ENCODE peak calls at places on chromosomes 4 and X, in five cellular contexts. G is stimulated activated CD4-positive, alpha-beta T cell treated with anti-CD3 and anti-CD28 coated beads, Interleukin-1b, Interleukin-23, amount 100 ng/mL, for 24 hours; E is GM04503; B is esophagus muscularis mucosa; C is nephron progenitor cell. T is an unnamed sample.

GRCh38 chr4:8081621-8082516 is 76.7 kb downstream of the ABLIM2 start:
- DNase-seq in E (no peak), C (no peak), B (no peak), G (no peak), T (no peak)

GRCh38 chr4:76755756-76756155 is 142.2 kb downstream of the SOWAHB start:
- DNase-seq in G (no peak), B (peak; percentile 31), E (no peak), C (no peak), T (no peak)

GRCh38 chrX:134603806-134604700 is 54.2 kb downstream of the PLAC1 start:
- DNase-seq in B (no peak), C (no peak), G (no peak), E (peak; percentile 91), T (peak; percentile 81)

GRCh38 chr4:151730003-151730559 is 30.7 kb downstream of the GATB start:
- DNase-seq in B (peak; percentile 37), C (peak; percentile 22), G (no peak), E (no peak), T (no peak)

GRCh38 chr4:77141964-77142641 is 14.9 kb upstream of the CCNG2 start:
- DNase-seq in G (no peak), E (no peak), C (no peak), B (no peak), T (no peak)

GRCh38 chr4:120616041-120616440 is 306.5 kb downstream of the PRDM5 start:
- DNase-seq in B (no peak), C (no peak), E (no peak), G (no peak), T (no peak)

GRCh38 chr4:101357751-101358150 is 10.4 kb upstream of the PPP3CA start:
- DNase-seq in G (no peak), B (no peak), E (no peak), C (no peak), T (no peak)

GRCh38 chr4:1248262-1249147 is at the start of gene CTBP1:
- DNase-seq in E (no peak), B (no peak), C (peak; percentile 79), G (peak; percentile 72), T (peak; percentile 71)

GRCh38 chr4:121898150-121898549 is 27.9 kb upstream of the BBS7 start:
- DNase-seq in G (no peak), C (no peak), E (no peak), B (no peak), T (no peak)

GRCh38 chr4:4930677-4931076 is 71.2 kb downstream of the MSX1 start:
- DNase-seq in E (no peak), C (no peak), B (no peak), G (no peak), T (no peak)

GRCh38 chr4:115851918-115852766 is 738.7 kb upstream of the NDST4 start:
- DNase-seq in G (no peak), C (peak; percentile 69), E (no peak), B (no peak), T (no peak)

GRCh38 chrX:14496674-14497073 is 32.7 kb upstream of the GLRA2 start:
- DNase-seq in E (no peak), B (no peak), C (no peak), G (no peak), T (no peak)

GRCh38 chr4:53422367-53422766 is 44.9 kb downstream of the FIP1L1 start:
- DNase-seq in E (no peak), B (no peak), G (no peak), C (no peak), T (no peak)

GRCh38 chrX:130091976-130092522 is 18.2 kb downstream of the ELF4 start:
- DNase-seq in G (peak; percentile 77), E (no peak), B (no peak), C (no peak), T (no peak)

GRCh38 chrX:50456712-50457484 is 13.7 kb downstream of the DGKK start:
- DNase-seq in B (no peak), C (no peak), E (no peak), G (no peak), T (no peak)

GRCh38 chr4:10281996-10282395 is 165.4 kb upstream of the WDR1 start:
- DNase-seq in B (no peak), E (no peak), G (no peak), C (no peak), T (no peak)

GRCh38 chrX:8971116-8971515 is 62.8 kb downstream of the FAM9B start:
- DNase-seq in B (no peak), C (no peak), E (no peak), G (no peak), T (peak; percentile 11)

GRCh38 chr4:36053931-36054330 is 190.4 kb downstream of the ARAP2 start:
- DNase-seq in B (no peak), C (no peak), G (no peak), E (no peak), T (no peak)

GRCh38 chrX:124260845-124261244 is 71.6 kb upstream of the TEX13D start:
- DNase-seq in G (no peak), E (no peak), B (no peak), C (no peak), T (no peak)